ENCODE peak calls at places on chromosomes 7 and 10, in six cellular contexts. T, M, U, K, C and Q are unnamed samples.

GRCh38 chr7:101340379-101340778 is 18.8 kb upstream of the IFT22 start:
- DNase-seq in M (no peak), U (no peak), C (no peak), K (no peak), T (no peak), Q (no peak)

GRCh38 chr7:68619476-68619875 is 978.8 kb upstream of the AUTS2 start:
- DNase-seq in T (no peak), C (no peak), K (no peak), U (no peak), M (no peak), Q (no peak)

GRCh38 chr10:191703-192518 is 56.7 kb downstream of the ZMYND11 start:
- DNase-seq in K (peak), C (no peak), U (no peak), M (no peak), T (no peak), Q (peak)

GRCh38 chr7:24653316-24654085 is 80.2 kb downstream of the PALS2 start:
- DNase-seq in C (no peak), M (no peak), T (no peak), K (no peak), U (no peak), Q (peak)

GRCh38 chr7:149466364-149466763 is 5.5 kb upstream of the ZNF777 start:
- DNase-seq in T (no peak), M (no peak), C (no peak), K (no peak), U (no peak), Q (no peak)

GRCh38 chr7:110973566-110973965 is 117.4 kb upstream of the LRRN3 start:
- DNase-seq in C (no peak), K (no peak), U (no peak), M (no peak), T (no peak), Q (no peak)

GRCh38 chr10:11958956-11959355 is 83.7 kb downstream of the UPF2 start:
- DNase-seq in M (no peak), U (no peak), T (no peak), K (no peak), C (no peak), Q (no peak)

GRCh38 chr10:16789266-16789665 is 28.0 kb downstream of the RSU1 start:
- DNase-seq in C (no peak), K (no peak), U (no peak), T (no peak), M (no peak), Q (no peak)

GRCh38 chr7:157006829-157007469 is 3.5 kb downstream of the MNX1 start:
- DNase-seq in C (no peak), U (no peak), M (no peak), T (no peak), K (no peak), Q (no peak)

GRCh38 chr10:106573106-106573505 is 591.4 kb downstream of the SORCS1 start:
- DNase-seq in K (peak), T (no peak), M (no peak), U (no peak), C (no peak), Q (peak)

GRCh38 chr7:134368851-134369533 is 52.3 kb upstream of the SLC35B4 start:
- DNase-seq in T (no peak), U (no peak), M (no peak), C (no peak), K (peak), Q (peak)

GRCh38 chr10:43222296-43222695 is 44.6 kb downstream of the RASGEF1A start:
- DNase-seq in K (no peak), U (no peak), M (no peak), T (no peak), C (no peak), Q (no peak)

GRCh38 chr10:47339186-47339735 is 8.9 kb upstream of the RBP3 start:
- DNase-seq in U (no peak), M (no peak), K (no peak), T (no peak), C (no peak), Q (no peak)

GRCh38 chr10:12835709-12836108 is 165.8 kb downstream of the CCDC3 start:
- DNase-seq in C (no peak), M (no peak), U (no peak), K (peak), T (no peak), Q (peak)

GRCh38 chr10:12922117-12922900 is 79.2 kb downstream of the CCDC3 start:
- DNase-seq in K (no peak), U (no peak), T (no peak), M (no peak), C (no peak), Q (no peak)

DNA sequence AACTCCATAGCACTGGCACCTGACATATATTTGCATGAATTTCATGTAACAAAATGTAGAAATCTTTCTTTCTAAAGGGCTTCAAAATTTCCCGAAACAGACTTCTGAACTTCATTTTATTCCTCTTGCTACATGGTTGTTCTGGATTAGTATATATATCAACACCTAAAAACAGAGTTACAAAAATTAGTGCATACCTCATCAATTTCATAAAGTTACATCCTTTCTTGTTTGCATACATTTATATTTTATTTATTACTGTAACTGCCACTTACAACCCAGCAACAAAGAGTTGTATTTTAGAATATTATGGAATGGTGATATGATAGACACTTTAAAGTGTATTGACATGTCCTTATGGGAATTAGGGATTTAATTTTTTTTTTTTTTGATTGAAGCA is 2.0 kb upstream of the ITGB8 start:
- DNase-seq in K (no peak), U (no peak), M (no peak), T (no peak), C (no peak), Q (no peak)
- H3K4me3 ChIP-seq in K (no peak), U (no peak), M (no peak), T (no peak), C (no peak), Q (no peak)

GRCh38 chr10:9819756-9820494 is 1197.7 kb upstream of the CELF2 start:
- DNase-seq in C (no peak), M (no peak), U (no peak), K (no peak), T (no peak), Q (no peak)

GRCh38 chr10:9828110-9828509 is 1189.6 kb upstream of the CELF2 start:
- DNase-seq in U (no peak), K (no peak), T (no peak), M (no peak), C (no peak), Q (no peak)

GRCh38 chr10:9825491-9826018 is 1192.1 kb upstream of the CELF2 start:
- DNase-seq in C (no peak), U (no peak), K (peak), T (no peak), M (peak), Q (no peak)

GRCh38 chr10:9823268-9823930 is 1194.3 kb upstream of the CELF2 start:
- DNase-seq in K (no peak), C (no peak), T (no peak), M (no peak), U (no peak), Q (no peak)

GRCh38 chr10:9824546-9825164 is 1193.0 kb upstream of the CELF2 start:
- DNase-seq in M (peak), T (no peak), K (no peak), U (no peak), C (no peak), Q (no peak)
- H3K4me3 ChIP-seq in M (no peak), T (no peak), K (no peak), U (no peak), C (no peak), Q (no peak)

DNA sequence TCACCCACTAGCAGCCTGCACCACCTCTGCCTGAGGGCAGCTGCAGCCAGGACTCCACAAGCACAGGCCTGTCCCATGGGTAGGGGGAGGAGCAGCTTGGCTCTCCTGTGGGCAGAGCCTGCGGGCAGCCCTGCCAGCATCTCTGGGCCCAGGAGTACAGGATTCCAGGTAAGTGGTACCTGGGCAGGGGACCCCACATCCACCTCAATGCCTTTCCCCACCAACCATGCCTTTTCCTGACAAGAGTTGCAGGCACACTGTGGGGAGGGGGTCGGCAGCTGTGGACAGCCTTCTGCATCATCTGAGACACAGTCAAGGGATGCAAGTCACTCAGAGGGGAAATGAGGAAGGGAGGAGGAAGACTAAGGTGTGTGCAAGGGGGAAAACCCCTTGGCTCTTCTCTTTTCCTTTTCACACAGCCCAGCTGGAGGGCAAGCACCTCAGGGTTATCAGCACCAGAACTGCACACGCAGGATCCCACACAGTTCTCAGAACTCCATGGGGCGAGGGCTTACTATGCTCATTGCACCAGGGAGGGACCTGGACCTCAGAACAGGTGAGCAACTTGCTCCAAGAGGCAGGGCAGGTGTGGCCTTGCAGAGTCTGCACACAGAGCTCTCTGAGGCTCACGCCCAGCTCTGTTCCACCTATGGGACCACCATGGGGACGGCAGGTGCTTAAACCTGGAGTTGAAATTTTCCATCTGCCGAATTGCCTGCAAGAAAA is 16.5 kb upstream of the ANTXRL start:
- DNase-seq in M (no peak), C (no peak), U (no peak), K (no peak), T (no peak), Q (no peak)
- H3K4me3 ChIP-seq in M (no peak), C (no peak), U (no peak), K (no peak), T (no peak), Q (no peak)

DNA sequence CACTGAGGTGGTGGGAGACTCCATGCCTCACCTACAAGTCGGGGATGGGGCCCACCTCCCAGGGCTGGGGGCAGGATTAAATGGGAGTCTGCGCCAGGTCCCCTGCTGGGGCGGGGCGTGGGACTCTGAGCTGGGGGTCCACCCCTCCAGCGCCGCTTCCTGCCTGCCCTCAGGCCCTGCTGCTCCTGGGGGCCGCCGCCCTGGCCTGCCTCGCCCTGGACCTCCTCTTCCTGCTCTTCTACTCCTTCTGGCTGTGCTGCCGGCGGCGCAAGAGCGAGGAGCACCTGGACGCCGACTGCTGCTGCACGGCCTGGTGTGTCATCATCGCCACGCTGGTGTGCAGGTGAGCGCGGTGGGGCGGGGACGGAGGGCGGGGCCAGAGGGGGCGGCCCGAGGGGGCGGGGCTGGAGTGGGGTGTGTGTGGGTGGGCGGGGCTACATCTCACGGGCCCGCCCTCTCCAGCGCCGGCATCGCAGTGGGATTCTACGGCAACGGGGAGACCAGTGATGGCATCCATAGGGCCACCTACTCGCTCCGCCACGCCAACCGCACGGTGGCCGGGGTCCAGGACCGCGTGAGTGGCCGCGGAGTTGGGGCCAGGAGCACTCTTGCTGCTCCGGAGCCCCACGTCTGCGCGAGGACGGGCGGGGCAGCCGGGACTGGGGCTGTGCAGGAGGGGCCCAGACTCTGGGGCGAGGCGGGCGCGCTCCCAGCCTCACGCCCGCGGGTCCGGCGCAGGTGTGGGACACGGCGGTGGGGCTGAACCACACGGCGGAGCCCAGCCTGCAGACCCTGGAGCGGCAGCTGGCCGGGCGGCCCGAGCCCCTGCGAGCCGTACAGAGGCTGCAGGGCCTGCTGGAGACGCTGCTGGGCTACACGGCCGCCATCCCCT is 15.1 kb downstream of the TTYH3 start:
- DNase-seq in K (no peak), C (no peak), U (no peak), T (no peak), M (no peak), Q (no peak)
- H3K4me3 ChIP-seq in K (no peak), C (no peak), U (no peak), T (no peak), M (no peak), Q (no peak)

DNA sequence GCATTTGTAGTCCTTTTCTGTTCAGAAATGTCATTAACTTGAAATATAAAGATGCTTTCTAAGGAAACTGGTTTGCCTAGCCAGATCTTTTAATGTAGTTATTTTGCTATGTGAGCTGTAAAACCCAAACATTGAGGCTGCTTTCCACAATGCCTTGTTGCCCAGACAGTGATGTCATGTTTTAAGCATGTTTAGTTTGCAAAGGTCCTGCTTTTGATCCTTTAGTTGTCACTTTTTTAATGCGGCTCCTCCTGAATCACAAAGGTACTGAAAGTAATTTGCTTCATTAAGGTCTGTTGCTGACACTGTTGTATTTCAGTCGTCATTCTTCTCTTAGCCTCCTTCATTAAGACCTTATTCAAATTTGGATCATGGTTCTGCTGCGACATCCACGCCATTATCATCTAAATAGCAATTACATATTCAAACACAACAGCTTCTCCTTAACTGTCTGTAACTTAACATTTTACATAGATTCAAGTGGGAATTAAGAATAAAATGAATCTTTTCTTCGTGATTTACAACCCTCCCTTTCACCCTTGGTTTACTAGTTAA is 10.6 kb downstream of the RPA3 start:
- DNase-seq in M (no peak), C (no peak), U (no peak), K (peak), T (no peak), Q (peak)
- H3K4me3 ChIP-seq in M (no peak), C (no peak), U (no peak), K (no peak), T (no peak), Q (no peak)

DNA sequence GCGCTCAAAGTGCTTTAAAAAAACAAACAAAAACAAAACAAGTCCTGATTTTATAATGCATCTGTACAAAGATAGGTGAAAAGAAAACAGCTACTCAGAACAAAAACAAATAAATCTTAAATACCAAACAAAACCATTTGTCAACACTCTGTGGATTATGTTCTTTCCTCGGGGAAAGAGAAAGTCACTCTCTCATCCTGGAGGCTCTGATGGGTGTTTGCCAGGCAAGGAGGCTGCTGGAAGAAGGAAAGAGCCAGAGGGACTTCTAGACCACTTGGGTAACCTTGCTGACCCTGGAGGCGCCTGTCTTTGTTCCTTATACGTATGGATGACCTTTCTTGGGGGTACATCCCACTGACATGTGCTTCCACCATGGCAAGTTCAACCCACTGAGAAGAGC is 92.7 kb downstream of the ZRANB1 start:
- DNase-seq in T (no peak), M (no peak), C (no peak), K (no peak), U (no peak), Q (no peak)
- H3K4me3 ChIP-seq in T (no peak), M (no peak), C (no peak), K (peak), U (no peak), Q (peak)

DNA sequence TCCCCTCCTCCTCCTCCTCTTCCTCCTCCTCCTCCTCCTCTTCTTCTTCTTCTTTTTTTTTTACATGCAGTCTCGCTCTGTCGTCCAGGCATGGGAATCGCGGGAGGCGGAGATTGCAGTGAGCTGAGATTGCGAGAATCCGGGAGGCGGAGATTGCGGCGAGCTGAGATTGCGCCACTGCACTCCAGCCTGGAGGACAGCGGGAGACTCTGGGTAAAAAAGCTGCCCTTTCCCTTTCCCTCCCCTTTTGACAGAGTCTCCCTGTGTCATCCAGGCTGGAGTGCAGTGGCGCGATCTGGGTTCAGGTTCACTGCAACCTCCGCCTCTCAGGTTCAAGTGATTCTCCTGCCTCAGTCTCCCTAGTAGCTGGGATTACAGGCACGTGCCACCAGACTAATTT is 168.1 kb upstream of the MALRD1 start:
- DNase-seq in K (no peak), T (no peak), C (no peak), U (no peak), M (no peak), Q (no peak)
- H3K4me3 ChIP-seq in K (no peak), T (no peak), C (no peak), U (no peak), M (no peak), Q (no peak)